ENCODE peak calls at places on chromosomes 1 and 21, in ten cellular contexts. One of them, this sample, is unnamed.

GRCh38 chr1:48876221-48876785 is 99.6 kb upstream of the BEND5 start:
- DNase-seq in GM23248: peak; percentile 67
- DNase-seq in mucosa of descending colon: no peak
- DNase-seq in adrenal gland: peak; percentile 42
- DNase-seq in endothelial cell of umbilical vein: no peak
- DNase-seq in heart left ventricle: no peak
- DNase-seq in left ventricle myocardium inferior: no peak
- DNase-seq in ovary: no peak
- DNase-seq in sigmoid colon: no peak
- DNase-seq in body of pancreas: no peak
- DNase-seq in this sample: no peak

GRCh38 chr1:236623371-236624166 is 19.3 kb upstream of the HEATR1 start:
- DNase-seq in GM23248: no peak
- DNase-seq in mucosa of descending colon: no peak
- DNase-seq in adrenal gland: no peak
- DNase-seq in endothelial cell of umbilical vein: peak; percentile 62
- DNase-seq in heart left ventricle: no peak
- DNase-seq in left ventricle myocardium inferior: no peak
- DNase-seq in ovary: no peak
- DNase-seq in sigmoid colon: no peak
- DNase-seq in body of pancreas: no peak
- DNase-seq in this sample: no peak

GRCh38 chr21:29209696-29210095 is 79.3 kb downstream of the MAP3K7CL start:
- DNase-seq in GM23248: peak; percentile 66
- DNase-seq in mucosa of descending colon: no peak
- DNase-seq in adrenal gland: no peak
- DNase-seq in endothelial cell of umbilical vein: peak; percentile 31
- DNase-seq in heart left ventricle: no peak
- DNase-seq in left ventricle myocardium inferior: no peak
- DNase-seq in ovary: no peak
- DNase-seq in sigmoid colon: no peak
- DNase-seq in body of pancreas: no peak
- DNase-seq in this sample: no peak

GRCh38 chr21:16243396-16243795 is 513.6 kb downstream of the USP25 start:
- DNase-seq in GM23248: no peak
- DNase-seq in mucosa of descending colon: no peak
- DNase-seq in adrenal gland: no peak
- DNase-seq in endothelial cell of umbilical vein: no peak
- DNase-seq in heart left ventricle: no peak
- DNase-seq in left ventricle myocardium inferior: no peak
- DNase-seq in ovary: no peak
- DNase-seq in sigmoid colon: no peak
- DNase-seq in body of pancreas: no peak
- DNase-seq in this sample: no peak

GRCh38 chr1:246647513-246647912 is 76.7 kb upstream of the SCCPDH start:
- DNase-seq in GM23248: peak; percentile 71
- DNase-seq in mucosa of descending colon: no peak
- DNase-seq in adrenal gland: no peak
- DNase-seq in endothelial cell of umbilical vein: no peak
- DNase-seq in heart left ventricle: no peak
- DNase-seq in left ventricle myocardium inferior: no peak
- DNase-seq in ovary: no peak
- DNase-seq in sigmoid colon: no peak
- DNase-seq in body of pancreas: no peak
- DNase-seq in this sample: no peak

GRCh38 chr1:182281541-182281940 is 110.0 kb downstream of the GLUL start:
- DNase-seq in GM23248: peak; percentile 50
- DNase-seq in mucosa of descending colon: no peak
- DNase-seq in adrenal gland: no peak
- DNase-seq in endothelial cell of umbilical vein: no peak
- DNase-seq in heart left ventricle: no peak
- DNase-seq in left ventricle myocardium inferior: peak; percentile 22
- DNase-seq in ovary: no peak
- DNase-seq in sigmoid colon: no peak
- DNase-seq in body of pancreas: no peak
- DNase-seq in this sample: no peak

GRCh38 chr1:33985656-33986055 is 121.8 kb downstream of the HMGB4 start:
- DNase-seq in GM23248: peak; percentile 79
- DNase-seq in mucosa of descending colon: no peak
- DNase-seq in adrenal gland: no peak
- DNase-seq in endothelial cell of umbilical vein: no peak
- DNase-seq in heart left ventricle: peak; percentile 42
- DNase-seq in left ventricle myocardium inferior: no peak
- DNase-seq in ovary: no peak
- DNase-seq in sigmoid colon: no peak
- DNase-seq in body of pancreas: no peak
- DNase-seq in this sample: no peak

GRCh38 chr1:45815667-45816458 is 12.5 kb downstream of the MAST2 start:
- DNase-seq in GM23248: peak; percentile 63
- DNase-seq in mucosa of descending colon: no peak
- DNase-seq in adrenal gland: peak; percentile 39
- DNase-seq in endothelial cell of umbilical vein: peak; percentile 61
- DNase-seq in heart left ventricle: no peak
- DNase-seq in left ventricle myocardium inferior: no peak
- DNase-seq in ovary: no peak
- DNase-seq in sigmoid colon: no peak
- DNase-seq in body of pancreas: no peak
- DNase-seq in this sample: no peak

GRCh38 chr1:201682964-201683363 is 144.0 kb downstream of the NAV1 start:
- DNase-seq in GM23248: no peak
- DNase-seq in mucosa of descending colon: no peak
- DNase-seq in adrenal gland: no peak
- DNase-seq in endothelial cell of umbilical vein: no peak
- DNase-seq in heart left ventricle: no peak
- DNase-seq in left ventricle myocardium inferior: no peak
- DNase-seq in ovary: no peak
- DNase-seq in sigmoid colon: no peak
- DNase-seq in body of pancreas: no peak
- DNase-seq in this sample: no peak

GRCh38 chr1:238898856-238899255 is 487.5 kb upstream of the CHRM3 start:
- DNase-seq in GM23248: no peak
- DNase-seq in mucosa of descending colon: no peak
- DNase-seq in adrenal gland: no peak
- DNase-seq in endothelial cell of umbilical vein: no peak
- DNase-seq in heart left ventricle: no peak
- DNase-seq in left ventricle myocardium inferior: no peak
- DNase-seq in ovary: no peak
- DNase-seq in sigmoid colon: no peak
- DNase-seq in body of pancreas: no peak
- DNase-seq in this sample: no peak

DNA sequence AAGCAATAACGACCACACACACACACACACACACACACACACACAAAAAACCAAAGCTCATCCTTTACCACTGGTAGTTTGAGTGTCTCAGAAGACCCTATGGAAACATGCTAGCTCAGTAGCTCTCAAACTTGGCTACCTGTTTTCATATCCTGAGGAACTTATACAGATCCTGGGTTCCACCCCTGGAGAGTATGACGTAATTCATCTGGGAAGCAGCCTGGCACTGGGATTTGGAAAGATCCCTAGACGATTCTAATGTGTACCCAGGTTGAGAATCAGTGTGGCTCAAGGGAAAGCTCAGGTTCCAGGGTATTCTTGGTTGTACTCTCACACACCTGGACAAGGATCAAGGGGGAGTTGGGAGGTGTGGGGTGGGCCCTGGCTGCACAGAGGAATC is 85.9 kb downstream of the SELENOF start:
- DNase-seq in GM23248: no peak
- DNase-seq in mucosa of descending colon: no peak
- DNase-seq in adrenal gland: no peak
- DNase-seq in endothelial cell of umbilical vein: no peak
- DNase-seq in heart left ventricle: no peak
- DNase-seq in left ventricle myocardium inferior: no peak
- DNase-seq in ovary: no peak
- DNase-seq in sigmoid colon: no peak
- DNase-seq in body of pancreas: no peak
- DNase-seq in this sample: no peak
- H3K4me1 ChIP-seq in GM23248: no peaks in the 10 kb centered on the region
- H3K4me1 ChIP-seq in mucosa of descending colon: no peaks in the 10 kb centered on the region
- H3K4me1 ChIP-seq in adrenal gland: no peaks in the 10 kb centered on the region
- H3K4me1 ChIP-seq in endothelial cell of umbilical vein: no peaks in the 10 kb centered on the region
- H3K4me1 ChIP-seq in heart left ventricle: no peaks in the 10 kb centered on the region
- H3K4me1 ChIP-seq in left ventricle myocardium inferior: no peaks in the 10 kb centered on the region
- H3K4me1 ChIP-seq in ovary: no peaks in the 10 kb centered on the region
- H3K4me1 ChIP-seq in sigmoid colon: no peaks in the 10 kb centered on the region
- H3K4me1 ChIP-seq in body of pancreas: no peaks in the 10 kb centered on the region
- H3K4me1 ChIP-seq in this sample: no peaks in the 10 kb centered on the region

DNA sequence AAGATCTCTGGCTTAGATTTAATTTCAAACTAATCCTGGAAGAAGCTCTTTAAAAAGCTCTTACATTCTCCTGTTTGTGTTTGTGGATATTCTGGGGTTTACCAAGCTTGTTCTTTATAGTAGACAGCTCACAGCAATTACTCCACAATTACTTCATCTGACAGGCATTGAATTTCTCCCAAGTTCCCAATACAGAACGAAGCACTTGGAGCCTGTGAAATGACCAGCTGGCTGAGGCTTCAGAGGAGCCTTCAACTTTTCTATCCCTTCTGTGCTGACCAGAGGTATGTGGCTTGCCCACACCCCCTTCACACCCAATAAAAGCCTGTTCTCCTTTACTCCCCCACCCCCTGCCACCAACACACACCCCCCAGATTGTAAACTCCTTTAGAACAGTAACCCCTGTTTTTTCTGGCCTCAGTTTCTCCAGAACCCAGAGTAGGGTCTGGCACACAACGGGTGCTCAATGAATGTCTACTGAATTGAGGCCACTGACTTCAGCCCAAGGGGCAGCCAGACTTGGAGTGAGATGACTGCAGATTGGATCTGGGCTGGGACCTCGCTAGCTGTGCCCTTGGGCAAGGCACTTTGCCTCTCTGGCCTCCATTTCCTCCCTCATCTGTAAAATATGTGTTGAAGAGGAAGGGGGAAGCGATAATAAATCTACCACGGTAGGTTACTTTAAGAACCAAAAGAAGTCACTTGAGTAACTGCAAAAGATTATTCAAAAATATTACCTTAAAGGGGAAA is 744 bp upstream of the GRHL3 start:
- DNase-seq in GM23248: peak; percentile 66
- DNase-seq in mucosa of descending colon: peak; percentile 7
- DNase-seq in adrenal gland: no peak
- DNase-seq in endothelial cell of umbilical vein: no peak
- DNase-seq in heart left ventricle: no peak
- DNase-seq in left ventricle myocardium inferior: no peak
- DNase-seq in ovary: no peak
- DNase-seq in sigmoid colon: no peak
- DNase-seq in body of pancreas: no peak
- DNase-seq in this sample: no peak
- H3K4me1 ChIP-seq in GM23248: peaks cover 15% of the 10 kb centered on the region
- H3K4me1 ChIP-seq in mucosa of descending colon: peaks cover 10% of the 10 kb centered on the region
- H3K4me1 ChIP-seq in adrenal gland: no peaks in the 10 kb centered on the region
- H3K4me1 ChIP-seq in endothelial cell of umbilical vein: peaks cover 5% of the 10 kb centered on the region
- H3K4me1 ChIP-seq in heart left ventricle: no peaks in the 10 kb centered on the region
- H3K4me1 ChIP-seq in left ventricle myocardium inferior: peaks cover 15% of the 10 kb centered on the region
- H3K4me1 ChIP-seq in ovary: peaks cover 5% of the 10 kb centered on the region
- H3K4me1 ChIP-seq in sigmoid colon: peaks cover 28% of the 10 kb centered on the region
- H3K4me1 ChIP-seq in body of pancreas: peaks cover 37% of the 10 kb centered on the region
- H3K4me1 ChIP-seq in this sample: peaks cover 29% of the 10 kb centered on the region

GRCh38 chr21:46634966-46635323 is 529 bp upstream of the PRMT2 start:
- DNase-seq in GM23248: peak; percentile 92
- DNase-seq in mucosa of descending colon: peak; percentile 75
- DNase-seq in adrenal gland: peak; percentile 75
- DNase-seq in endothelial cell of umbilical vein: peak; percentile 89
- DNase-seq in heart left ventricle: no peak
- DNase-seq in left ventricle myocardium inferior: no peak
- DNase-seq in ovary: peak; percentile 81
- DNase-seq in sigmoid colon: peak; percentile 90
- DNase-seq in body of pancreas: no peak
- DNase-seq in this sample: peak; percentile 83
- H3K4me1 ChIP-seq in GM23248: peaks cover 42% of the 10 kb centered on the region
- H3K4me1 ChIP-seq in mucosa of descending colon: peaks cover 8% of the 10 kb centered on the region
- H3K4me1 ChIP-seq in adrenal gland: peaks cover 10% of the 10 kb centered on the region
- H3K4me1 ChIP-seq in endothelial cell of umbilical vein: peaks cover 28% of the 10 kb centered on the region
- H3K4me1 ChIP-seq in heart left ventricle: peaks cover 17% of the 10 kb centered on the region
- H3K4me1 ChIP-seq in left ventricle myocardium inferior: peaks cover 52% of the 10 kb centered on the region
- H3K4me1 ChIP-seq in ovary: peaks cover 4% of the 10 kb centered on the region
- H3K4me1 ChIP-seq in sigmoid colon: peaks cover 47% of the 10 kb centered on the region
- H3K4me1 ChIP-seq in body of pancreas: peaks cover 22% of the 10 kb centered on the region
- H3K4me1 ChIP-seq in this sample: peaks cover 29% of the 10 kb centered on the region

GRCh38 chr1:8203551-8203950 is 114.4 kb upstream of the SLC45A1 start:
- DNase-seq in GM23248: no peak
- DNase-seq in mucosa of descending colon: no peak
- DNase-seq in adrenal gland: no peak
- DNase-seq in endothelial cell of umbilical vein: no peak
- DNase-seq in heart left ventricle: no peak
- DNase-seq in left ventricle myocardium inferior: no peak
- DNase-seq in ovary: no peak
- DNase-seq in sigmoid colon: no peak
- DNase-seq in body of pancreas: no peak
- DNase-seq in this sample: no peak
- H3K4me1 ChIP-seq in GM23248: peaks cover 44% of the 10 kb centered on the region
- H3K4me1 ChIP-seq in mucosa of descending colon: no peaks in the 10 kb centered on the region
- H3K4me1 ChIP-seq in adrenal gland: no peaks in the 10 kb centered on the region
- H3K4me1 ChIP-seq in endothelial cell of umbilical vein: no peaks in the 10 kb centered on the region
- H3K4me1 ChIP-seq in heart left ventricle: no peaks in the 10 kb centered on the region
- H3K4me1 ChIP-seq in left ventricle myocardium inferior: peaks cover 18% of the 10 kb centered on the region
- H3K4me1 ChIP-seq in ovary: peaks cover 19% of the 10 kb centered on the region
- H3K4me1 ChIP-seq in sigmoid colon: peaks cover 58% of the 10 kb centered on the region
- H3K4me1 ChIP-seq in body of pancreas: peaks cover 21% of the 10 kb centered on the region
- H3K4me1 ChIP-seq in this sample: no peaks in the 10 kb centered on the region

GRCh38 chr1:65722461-65722860 is 70.2 kb upstream of the PDE4B start:
- DNase-seq in GM23248: no peak
- DNase-seq in mucosa of descending colon: no peak
- DNase-seq in adrenal gland: no peak
- DNase-seq in endothelial cell of umbilical vein: no peak
- DNase-seq in heart left ventricle: no peak
- DNase-seq in left ventricle myocardium inferior: no peak
- DNase-seq in ovary: no peak
- DNase-seq in sigmoid colon: no peak
- DNase-seq in body of pancreas: no peak
- DNase-seq in this sample: no peak
- H3K4me1 ChIP-seq in GM23248: no peaks in the 10 kb centered on the region
- H3K4me1 ChIP-seq in mucosa of descending colon: no peaks in the 10 kb centered on the region
- H3K4me1 ChIP-seq in adrenal gland: no peaks in the 10 kb centered on the region
- H3K4me1 ChIP-seq in endothelial cell of umbilical vein: no peaks in the 10 kb centered on the region
- H3K4me1 ChIP-seq in heart left ventricle: no peaks in the 10 kb centered on the region
- H3K4me1 ChIP-seq in left ventricle myocardium inferior: no peaks in the 10 kb centered on the region
- H3K4me1 ChIP-seq in ovary: no peaks in the 10 kb centered on the region
- H3K4me1 ChIP-seq in sigmoid colon: no peaks in the 10 kb centered on the region
- H3K4me1 ChIP-seq in body of pancreas: no peaks in the 10 kb centered on the region
- H3K4me1 ChIP-seq in this sample: no peaks in the 10 kb centered on the region

DNA sequence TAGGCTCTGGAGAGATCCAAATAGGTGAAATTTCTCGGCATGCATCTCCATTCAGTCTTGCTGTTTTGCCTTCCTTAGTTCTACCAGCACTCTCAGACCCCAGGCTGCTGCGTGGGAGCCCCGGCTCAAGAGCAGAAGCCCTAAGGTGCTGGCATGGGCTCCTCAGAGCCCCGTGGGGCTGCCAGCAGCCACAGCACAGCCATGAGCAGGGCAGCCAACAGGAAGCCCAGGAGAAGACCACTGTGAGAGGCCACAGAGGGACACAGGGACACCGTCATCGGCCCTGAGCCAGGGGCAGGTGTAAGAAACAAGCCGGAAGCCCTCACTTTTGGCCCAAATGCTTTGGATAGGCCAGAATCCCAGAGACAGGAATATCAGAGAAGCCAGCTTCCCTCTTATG is 66.6 kb downstream of the HIVEP3 start:
- DNase-seq in GM23248: no peak
- DNase-seq in mucosa of descending colon: no peak
- DNase-seq in adrenal gland: no peak
- DNase-seq in endothelial cell of umbilical vein: no peak
- DNase-seq in heart left ventricle: no peak
- DNase-seq in left ventricle myocardium inferior: no peak
- DNase-seq in ovary: no peak
- DNase-seq in sigmoid colon: no peak
- DNase-seq in body of pancreas: no peak
- DNase-seq in this sample: no peak
- H3K4me1 ChIP-seq in GM23248: peaks cover 19% of the 10 kb centered on the region
- H3K4me1 ChIP-seq in mucosa of descending colon: no peaks in the 10 kb centered on the region
- H3K4me1 ChIP-seq in adrenal gland: peaks cover 9% of the 10 kb centered on the region
- H3K4me1 ChIP-seq in endothelial cell of umbilical vein: peaks cover 25% of the 10 kb centered on the region
- H3K4me1 ChIP-seq in heart left ventricle: no peaks in the 10 kb centered on the region
- H3K4me1 ChIP-seq in left ventricle myocardium inferior: peaks cover 57% of the 10 kb centered on the region
- H3K4me1 ChIP-seq in ovary: peaks cover 5% of the 10 kb centered on the region
- H3K4me1 ChIP-seq in sigmoid colon: peaks cover 11% of the 10 kb centered on the region
- H3K4me1 ChIP-seq in body of pancreas: no peaks in the 10 kb centered on the region
- H3K4me1 ChIP-seq in this sample: peaks cover 31% of the 10 kb centered on the region

This sample was measured in SJSA1.